ENCODE peak calls at places on chromosomes 2 and 18, in five cellular contexts. E is Calu3, C is BE2C, M is nephron progenitor cell, Z is heart right ventricle. I is an unnamed sample.

GRCh38 chr2:5125017-5125730 is 567.0 kb upstream of the SOX11 start:
- DNase-seq in M (no peak), E (no peak), Z (no peak), C (no peak), I (no peak)

GRCh38 chr2:20641123-20641985 is 9.5 kb downstream of the HS1BP3 start:
- DNase-seq in E (no peak), C (no peak), M (no peak), Z (no peak), I (no peak)

GRCh38 chr2:233209978-233210680 is 41.3 kb upstream of the ATG16L1 start:
- DNase-seq in E (no peak), C (no peak), Z (no peak), M (no peak), I (no peak)

GRCh38 chr2:238282861-238283738 is 5.3 kb downstream of the PER2 start:
- DNase-seq in E (no peak), Z (no peak), C (no peak), M (no peak), I (no peak)

GRCh38 chr2:17873021-17873420 is 5.4 kb upstream of the KCNS3 start:
- DNase-seq in Z (no peak), E (no peak), M (no peak), C (no peak), I (no peak)

GRCh38 chr2:241775223-241776177 is 1.1 kb upstream of the GAL3ST2 start:
- DNase-seq in Z (no peak), M (no peak), C (peak), E (no peak), I (no peak)

GRCh38 chr2:96249654-96250053 is 16.1 kb downstream of the TMEM127 start:
- DNase-seq in E (no peak), M (no peak), Z (no peak), C (no peak), I (no peak)

GRCh38 chr18:8329186-8329771 is 280.0 kb upstream of the RAB12 start:
- DNase-seq in Z (no peak), M (no peak), E (peak), C (no peak), I (no peak)

GRCh38 chr18:46751882-46752281 is 5.0 kb downstream of the ST8SIA5 start:
- DNase-seq in C (no peak), E (no peak), M (no peak), Z (no peak), I (no peak)

GRCh38 chr2:172480301-172481218 is 53.2 kb downstream of the ITGA6 start:
- DNase-seq in C (no peak), E (no peak), Z (peak), M (peak), I (no peak)

GRCh38 chr2:127932199-127932877 is 46.6 kb upstream of the AMMECR1L start:
- DNase-seq in E (peak), Z (no peak), M (no peak), C (no peak), I (no peak)

GRCh38 chr2:199460808-199461454 is 3.2 kb upstream of the SATB2 start:
- DNase-seq in E (no peak), M (no peak), Z (no peak), C (no peak), I (no peak)

GRCh38 chr2:33666879-33667278 is 67.8 kb upstream of the FAM98A start:
- DNase-seq in Z (no peak), C (peak), E (no peak), M (no peak), I (no peak)

GRCh38 chr2:203476881-203477280 is 58.2 kb downstream of the RAPH1 start:
- DNase-seq in M (no peak), C (no peak), Z (no peak), E (no peak), I (no peak)

GRCh38 chr18:76764296-76764901 is 58.0 kb upstream of the ZNF236 start:
- DNase-seq in Z (no peak), E (no peak), M (no peak), C (peak), I (no peak)

GRCh38 chr2:112794841-112795240 is 10.5 kb upstream of the IL1A start:
- DNase-seq in M (no peak), Z (no peak), E (peak), C (no peak), I (no peak)

GRCh38 chr2:231547315-231548110 is 17.3 kb upstream of the NMUR1 start:
- DNase-seq in C (no peak), Z (no peak), M (no peak), E (no peak), I (no peak)

GRCh38 chr2:52107124-52107523 is 1075.2 kb upstream of the NRXN1 start:
- DNase-seq in C (no peak), E (no peak), Z (no peak), M (no peak), I (no peak)

GRCh38 chr18:55779711-55780590 is 192.0 kb upstream of the TCF4 start:
- DNase-seq in E (no peak), Z (peak), C (peak), M (peak), I (peak)

GRCh38 chr2:200218645-200219044 is 87.8 kb upstream of the SPATS2L start:
- DNase-seq in Z (no peak), M (no peak), E (no peak), C (no peak), I (no peak)

GRCh38 chr2:38465789-38466127 is 88.7 kb upstream of the ATL2 start:
- DNase-seq in E (peak), M (no peak), C (peak), Z (peak), I (no peak)

GRCh38 chr2:70978388-70979357 is at the start of gene ANKRD53:
- DNase-seq in M (peak), C (no peak), Z (peak), E (peak), I (peak)

GRCh38 chr18:36593001-36593400 is 235.8 kb downstream of the TPGS2 start:
- DNase-seq in C (no peak), E (no peak), M (no peak), Z (no peak), I (no peak)

GRCh38 chr18:76686737-76687231 is 135.6 kb upstream of the ZNF236 start:
- DNase-seq in C (peak), M (peak), E (peak), Z (peak), I (peak)

GRCh38 chr2:26724004-26724750 is 31.7 kb downstream of the KCNK3 start:
- DNase-seq in Z (peak), C (peak), E (peak), M (no peak), I (no peak)

GRCh38 chr18:13470555-13471494 is 252.3 kb downstream of the LDLRAD4 start:
- DNase-seq in M (no peak), E (no peak), C (no peak), Z (no peak), I (no peak)

GRCh38 chr2:181005809-181006208 is 25.4 kb downstream of the UBE2E3 start:
- DNase-seq in E (no peak), C (no peak), M (no peak), Z (no peak), I (no peak)

GRCh38 chr2:97870396-97870843 is 125.3 kb downstream of the TMEM131 start:
- DNase-seq in M (no peak), E (peak), C (no peak), Z (peak), I (no peak)

GRCh38 chr2:38409904-38410167 is 32.8 kb upstream of the ATL2 start:
- DNase-seq in E (no peak), M (no peak), C (no peak), Z (no peak), I (no peak)

GRCh38 chr2:31354837-31355236 is 59.7 kb downstream of the XDH start:
- DNase-seq in C (no peak), Z (no peak), M (no peak), E (no peak), I (no peak)
- TF ChIP-seq CTCF in C (peak), Z (peak), M (peak), E (peak), I (peak)

GRCh38 chr2:190713476-190713875 is 64.6 kb downstream of the NAB1 start:
- DNase-seq in M (no peak), E (no peak), C (no peak), Z (no peak), I (no peak)
- TF ChIP-seq CTCF in M (no peak), E (no peak), C (no peak), Z (no peak), I (no peak)

GRCh38 chr2:9261231-9261883 is 54.7 kb downstream of the ASAP2 start:
- DNase-seq in Z (peak), M (no peak), E (no peak), C (no peak), I (no peak)
- TF ChIP-seq CTCF in Z (no peak), M (no peak), E (no peak), C (no peak), I (no peak)

GRCh38 chr2:217808326-217808725 is 194.5 kb downstream of the TNS1 start:
- DNase-seq in M (no peak), C (no peak), Z (no peak), E (no peak), I (no peak)
- TF ChIP-seq CTCF in M (no peak), C (no peak), Z (no peak), E (no peak), I (no peak)

GRCh38 chr18:73933666-73934065 is 214.0 kb downstream of the FBXO15 start:
- DNase-seq in E (no peak), Z (no peak), C (no peak), M (no peak), I (no peak)
- TF ChIP-seq CTCF in E (no peak), Z (no peak), C (no peak), M (no peak), I (no peak)

GRCh38 chr2:169272035-169272434 is 90.3 kb downstream of the LRP2 start:
- DNase-seq in Z (no peak), E (no peak), M (no peak), C (no peak), I (no peak)

GRCh38 chr2:169280502-169280901 is 81.8 kb downstream of the LRP2 start:
- DNase-seq in C (no peak), E (no peak), M (no peak), Z (no peak), I (no peak)

GRCh38 chr2:169276045-169276444 is 86.3 kb downstream of the LRP2 start:
- DNase-seq in M (no peak), C (no peak), E (peak), Z (no peak), I (no peak)
- TF ChIP-seq CTCF in M (no peak), C (peak), E (no peak), Z (peak), I (no peak)

DNA sequence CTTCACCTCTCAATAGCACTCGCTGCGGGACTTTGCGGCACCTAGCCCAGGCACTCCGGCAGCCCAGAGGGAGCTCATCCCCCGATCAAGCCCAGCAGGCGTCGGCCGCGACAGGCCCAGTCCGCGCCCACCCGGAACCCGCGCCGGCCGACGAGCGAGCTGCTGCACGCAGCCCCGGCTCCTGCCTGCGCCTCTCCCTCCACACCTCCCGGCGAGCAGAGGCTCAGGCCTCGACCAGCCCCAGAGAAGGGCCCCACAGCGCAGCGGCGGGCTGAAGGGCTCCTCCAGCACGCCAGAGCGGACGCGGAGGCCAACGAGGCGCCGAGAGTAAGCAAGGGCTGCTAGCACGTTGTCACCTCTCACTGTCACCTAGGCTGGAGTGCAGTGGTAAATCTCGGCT is 63.5 kb downstream of the KIAA2012 start:
- DNase-seq in Z (no peak), E (no peak), C (no peak), M (no peak), I (no peak)
- TF ChIP-seq CTCF in Z (no peak), E (no peak), C (no peak), M (no peak), I (no peak)

DNA sequence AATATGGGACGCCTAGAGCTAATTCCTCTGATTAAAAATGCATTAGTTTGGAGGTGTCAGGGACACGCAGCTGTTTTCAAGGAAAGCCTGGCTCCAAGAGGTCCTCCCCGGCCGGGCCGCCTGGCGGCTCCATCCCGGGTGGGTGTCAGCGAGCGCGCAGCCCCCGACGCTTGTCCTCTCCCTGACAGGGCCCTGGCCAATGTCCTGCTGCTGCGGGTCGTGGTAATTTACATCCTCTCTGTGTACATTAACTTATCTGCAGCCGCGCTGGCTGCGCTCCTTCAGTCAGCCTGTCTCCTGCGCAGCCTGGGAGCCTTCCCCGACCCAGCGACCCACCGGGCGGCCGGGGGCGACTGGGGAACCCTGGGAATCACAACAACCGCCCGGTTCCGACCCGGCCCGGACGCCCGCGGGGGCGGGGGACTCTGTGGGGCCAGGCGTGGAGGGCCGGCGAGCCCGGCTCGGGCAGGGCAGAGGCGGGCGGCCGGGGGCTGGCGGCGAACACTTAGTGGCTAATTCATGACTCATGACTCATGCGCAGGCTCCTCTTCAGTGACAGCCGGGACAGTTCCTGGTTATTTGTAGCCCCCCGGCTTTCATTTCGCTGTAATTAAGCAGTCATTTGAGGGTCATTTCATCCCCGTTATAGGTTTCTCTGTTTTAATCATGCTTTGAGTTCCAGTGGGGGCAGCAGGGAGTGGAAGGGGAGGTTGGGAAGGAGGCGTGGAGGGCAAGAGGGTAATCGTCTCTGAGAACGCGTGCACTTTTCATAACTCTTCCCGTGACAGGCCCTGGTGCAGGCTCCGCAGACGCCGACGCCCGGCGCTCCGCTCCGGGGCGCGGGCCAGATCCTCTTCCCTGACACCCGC is 141.9 kb upstream of the CTAGE1 start:
- DNase-seq in E (peak), C (peak), M (peak), Z (peak), I (peak)
- TF ChIP-seq CTCF in E (no peak), C (peak), M (no peak), Z (peak), I (peak)

GRCh38 chr2:130391872-130392670 is 36.2 kb downstream of the PTPN18 start:
- DNase-seq in M (peak), E (no peak), Z (no peak), C (peak), I (no peak)
- TF ChIP-seq CTCF in M (no peak), E (no peak), Z (no peak), C (no peak), I (no peak)

I was measured in mesothelial cell of epicardium.